ENCODE peak calls at places on chromosomes 3 and 15, in four cellular contexts. One of them, this sample, is unnamed.
A peak's percentile ranks its signal among the peaks of the same experiment; 100 is the strongest.

GRCh38 chr15:77187751-77188464 is 117.0 kb upstream of the TSPAN3 start:
- DNase-seq in central memory CD4-positive, alpha-beta T cell: no peak
- DNase-seq in HAP-1: no peak
- DNase-seq in glutamatergic neuron: no peak
- DNase-seq in this sample: peak; percentile 11

GRCh38 chr3:190032924-190033323 is 87.8 kb downstream of the P3H2 start:
- DNase-seq in central memory CD4-positive, alpha-beta T cell: no peak
- DNase-seq in glutamatergic neuron: no peak
- DNase-seq in HAP-1: no peak
- DNase-seq in this sample: no peak

GRCh38 chr15:28936081-28936480 is 50.3 kb downstream of the APBA2 start:
- DNase-seq in central memory CD4-positive, alpha-beta T cell: no peak
- DNase-seq in glutamatergic neuron: no peak
- DNase-seq in HAP-1: no peak
- DNase-seq in this sample: no peak

GRCh38 chr15:65939901-65940617 is 70.8 kb downstream of the RAB11A start:
- DNase-seq in glutamatergic neuron: no peak
- DNase-seq in central memory CD4-positive, alpha-beta T cell: no peak
- DNase-seq in HAP-1: no peak
- DNase-seq in this sample: peak; percentile 85

GRCh38 chr3:127289646-127290575 is 2.1 kb upstream of the PRR20G start:
- DNase-seq in central memory CD4-positive, alpha-beta T cell: no peak
- DNase-seq in HAP-1: no peak
- DNase-seq in glutamatergic neuron: no peak
- DNase-seq in this sample: peak; percentile 50

GRCh38 chr3:42936157-42936981 is 30.4 kb downstream of the ZNF662 start:
- DNase-seq in HAP-1: no peak
- DNase-seq in glutamatergic neuron: no peak
- DNase-seq in central memory CD4-positive, alpha-beta T cell: no peak
- DNase-seq in this sample: no peak

GRCh38 chr15:63186065-63186464 is 3.3 kb upstream of the RAB8B start:
- DNase-seq in HAP-1: no peak
- DNase-seq in central memory CD4-positive, alpha-beta T cell: no peak
- DNase-seq in glutamatergic neuron: no peak
- DNase-seq in this sample: peak; percentile 87

GRCh38 chr15:94586099-94586498 is 354.7 kb downstream of the MCTP2 start:
- DNase-seq in glutamatergic neuron: no peak
- DNase-seq in HAP-1: no peak
- DNase-seq in central memory CD4-positive, alpha-beta T cell: no peak
- DNase-seq in this sample: no peak

GRCh38 chr3:149466192-149466591 is 8.3 kb upstream of the TM4SF4 start:
- DNase-seq in HAP-1: no peak
- DNase-seq in central memory CD4-positive, alpha-beta T cell: no peak
- DNase-seq in glutamatergic neuron: no peak
- DNase-seq in this sample: peak; percentile 50

GRCh38 chr3:31758342-31758741 is 222.7 kb downstream of the OSBPL10 start:
- DNase-seq in glutamatergic neuron: no peak
- DNase-seq in central memory CD4-positive, alpha-beta T cell: no peak
- DNase-seq in HAP-1: no peak
- DNase-seq in this sample: no peak

GRCh38 chr3:182117583-182117982 is 405.9 kb downstream of the SOX2 start:
- DNase-seq in glutamatergic neuron: no peak
- DNase-seq in central memory CD4-positive, alpha-beta T cell: no peak
- DNase-seq in HAP-1: peak; percentile 21
- DNase-seq in this sample: no peak

GRCh38 chr15:77898811-77899730 is 178.4 kb downstream of the TBC1D2B start:
- DNase-seq in central memory CD4-positive, alpha-beta T cell: no peak
- DNase-seq in HAP-1: no peak
- DNase-seq in glutamatergic neuron: peak; percentile 12
- DNase-seq in this sample: no peak

GRCh38 chr15:88674661-88675060 is 35.8 kb downstream of the ISG20 start:
- DNase-seq in glutamatergic neuron: no peak
- DNase-seq in HAP-1: peak; percentile 49
- DNase-seq in central memory CD4-positive, alpha-beta T cell: no peak
- DNase-seq in this sample: no peak

GRCh38 chr3:71987828-71988227 is 202.9 kb upstream of the PROK2 start:
- DNase-seq in central memory CD4-positive, alpha-beta T cell: no peak
- DNase-seq in glutamatergic neuron: no peak
- DNase-seq in HAP-1: no peak
- DNase-seq in this sample: no peak

GRCh38 chr3:128550113-128550440 is 57.1 kb upstream of the GATA2 start:
- DNase-seq in glutamatergic neuron: no peak
- DNase-seq in central memory CD4-positive, alpha-beta T cell: no peak
- DNase-seq in HAP-1: no peak
- DNase-seq in this sample: no peak

GRCh38 chr3:151327571-151328198 is 1.7 kb downstream of the P2RY13 start:
- DNase-seq in glutamatergic neuron: no peak
- DNase-seq in HAP-1: peak; percentile 23
- DNase-seq in central memory CD4-positive, alpha-beta T cell: no peak
- DNase-seq in this sample: no peak

GRCh38 chr3:45178131-45179023 is 32.2 kb upstream of the CDCP1 start:
- DNase-seq in glutamatergic neuron: no peak
- DNase-seq in HAP-1: no peak
- DNase-seq in central memory CD4-positive, alpha-beta T cell: no peak
- DNase-seq in this sample: peak; percentile 79

GRCh38 chr15:45906230-45906629 is 271.4 kb downstream of the SQOR start:
- DNase-seq in glutamatergic neuron: no peak
- DNase-seq in central memory CD4-positive, alpha-beta T cell: no peak
- DNase-seq in HAP-1: no peak
- DNase-seq in this sample: no peak

GRCh38 chr3:149473314-149473990 is 1.0 kb upstream of the TM4SF4 start:
- DNase-seq in central memory CD4-positive, alpha-beta T cell: no peak
- DNase-seq in glutamatergic neuron: no peak
- DNase-seq in HAP-1: no peak
- DNase-seq in this sample: peak; percentile 81

GRCh38 chr3:159583662-159584061 is 405.0 kb upstream of the IL12A start:
- DNase-seq in glutamatergic neuron: no peak
- DNase-seq in central memory CD4-positive, alpha-beta T cell: no peak
- DNase-seq in HAP-1: no peak
- DNase-seq in this sample: no peak

GRCh38 chr3:24145981-24146822 is 201.1 kb downstream of the NR1D2 start:
- DNase-seq in HAP-1: no peak
- DNase-seq in central memory CD4-positive, alpha-beta T cell: no peak
- DNase-seq in glutamatergic neuron: no peak
- DNase-seq in this sample: peak; percentile 41

This sample was measured in mammary epithelial cell.